ENCODE peak calls at places on chromosomes 7 and 10, in ten cellular contexts. W, B, P, K, G, R, U, E, D and V are unnamed samples.

GRCh38 chr10:9833871-9834454 is 1183.7 kb upstream of the CELF2 start:
- DNase-seq in W (no peak), B (no peak), P (no peak), K (no peak), G (no peak), R (no peak), U (no peak), E (no peak), D (peak), V (peak)

GRCh38 chr7:139271718-139272619 is 40.9 kb downstream of the UBN2 start:
- DNase-seq in W (no peak), B (no peak), P (no peak), K (no peak), G (no peak), R (no peak), U (no peak), E (no peak), D (no peak), V (no peak)

GRCh38 chr10:114118514-114118913 is 55.5 kb downstream of the CCDC186 start:
- DNase-seq in W (no peak), B (no peak), P (no peak), K (no peak), G (no peak), R (no peak), U (no peak), E (no peak), D (no peak), V (no peak)

GRCh38 chr10:129926066-129927055 is 37.7 kb downstream of the EBF3 start:
- DNase-seq in W (no peak), B (no peak), P (no peak), K (no peak), G (no peak), R (no peak), U (no peak), E (no peak), D (no peak), V (no peak)

GRCh38 chr10:14557573-14557972 is 217.1 kb downstream of the FAM107B start:
- DNase-seq in W (no peak), B (no peak), P (no peak), K (no peak), G (no peak), R (no peak), U (no peak), E (no peak), D (no peak), V (no peak)

GRCh38 chr7:48173983-48174382 is 2.7 kb downstream of the ABCA13 start:
- DNase-seq in W (no peak), B (peak), P (no peak), K (peak), G (no peak), R (no peak), U (no peak), E (no peak), D (peak), V (no peak)

GRCh38 chr10:71286521-71287294 is 32.4 kb upstream of the SLC29A3 start:
- DNase-seq in W (no peak), B (no peak), P (no peak), K (no peak), G (no peak), R (no peak), U (no peak), E (no peak), D (no peak), V (no peak)

GRCh38 chr7:51233375-51233774 is 83.2 kb downstream of the COBL start:
- DNase-seq in W (no peak), B (no peak), P (no peak), K (no peak), G (no peak), R (no peak), U (no peak), E (no peak), D (no peak), V (peak)

GRCh38 chr7:30997316-30997715 is 33.6 kb downstream of the GHRHR start:
- DNase-seq in W (no peak), B (peak), P (no peak), K (peak), G (no peak), R (no peak), U (no peak), E (no peak), D (peak), V (no peak)

GRCh38 chr10:62844280-62845011 is 28.3 kb upstream of the EGR2 start:
- DNase-seq in W (no peak), B (no peak), P (no peak), K (no peak), G (no peak), R (no peak), U (no peak), E (no peak), D (peak), V (no peak)

GRCh38 chr10:124419635-124420034 is 912 bp upstream of the OAT start:
- DNase-seq in W (no peak), B (no peak), P (no peak), K (no peak), G (no peak), R (peak), U (no peak), E (no peak), D (no peak), V (no peak)

GRCh38 chr10:124420254-124420653 is 1.5 kb upstream of the OAT start:
- DNase-seq in W (no peak), B (no peak), P (no peak), K (no peak), G (no peak), R (peak), U (no peak), E (no peak), D (no peak), V (no peak)

GRCh38 chr10:124416733-124417132 is 2.0 kb downstream of the OAT start:
- DNase-seq in W (no peak), B (no peak), P (peak), K (peak), G (no peak), R (no peak), U (no peak), E (no peak), D (peak), V (no peak)

GRCh38 chr10:124417846-124418725 is 637 bp downstream of the OAT start:
- DNase-seq in W (peak), B (peak), P (peak), K (peak), G (peak), R (peak), U (peak), E (no peak), D (peak), V (peak)

GRCh38 chr10:124418726-124419501 is at the start of gene OAT:
- DNase-seq in W (peak), B (peak), P (peak), K (peak), G (peak), R (peak), U (peak), E (peak), D (peak), V (peak)
- TF ChIP-seq CTCF in W (peak), B (peak), P (no peak), K (peak), G (peak), R (no peak), U (peak), E (no peak), D (no peak), V (peak)

GRCh38 chr7:25860882-25861228 is 291.1 kb upstream of the NFE2L3 start:
- DNase-seq in W (no peak), B (no peak), P (no peak), K (no peak), G (no peak), R (no peak), U (no peak), E (no peak), D (no peak), V (no peak)
- H3K27ac ChIP-seq in W (no peak), B (no peak), P (no peak), K (no peak), G (no peak), R (no peak), U (peak), E (no peak), D (no peak), V (no peak)

GRCh38 chr10:61398730-61399129 is 54.5 kb downstream of the TMEM26 start:
- DNase-seq in W (no peak), B (no peak), P (no peak), K (peak), G (no peak), R (no peak), U (no peak), E (no peak), D (peak), V (no peak)

GRCh38 chr10:61397175-61397986 is 55.8 kb downstream of the TMEM26 start:
- DNase-seq in W (no peak), B (no peak), P (no peak), K (peak), G (no peak), R (no peak), U (no peak), E (no peak), D (peak), V (no peak)

GRCh38 chr10:61400524-61400923 is 52.7 kb downstream of the TMEM26 start:
- DNase-seq in W (no peak), B (no peak), P (no peak), K (no peak), G (no peak), R (no peak), U (no peak), E (no peak), D (no peak), V (no peak)

GRCh38 chr10:61404771-61405170 is 48.4 kb downstream of the TMEM26 start:
- DNase-seq in W (no peak), B (no peak), P (no peak), K (peak), G (no peak), R (no peak), U (no peak), E (no peak), D (peak), V (no peak)

DNA sequence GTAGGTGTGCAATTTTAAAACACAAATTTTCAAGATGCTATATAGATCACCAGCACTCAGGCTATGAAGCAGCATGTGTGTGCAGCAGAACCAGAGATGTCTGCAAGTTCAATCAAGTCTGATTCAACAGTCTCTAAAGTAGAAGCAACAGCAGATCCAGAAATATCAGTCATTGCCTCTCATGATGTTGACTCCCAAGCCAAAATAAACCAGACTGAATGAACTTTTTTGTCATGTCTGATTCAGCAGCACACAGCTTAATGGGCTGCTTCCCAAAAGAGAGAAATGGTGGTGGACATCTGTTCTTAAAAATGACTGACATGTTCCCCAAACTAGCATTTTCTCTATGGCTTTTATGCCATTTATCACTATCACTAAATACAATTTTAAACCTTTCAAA is 53.8 kb downstream of the TMEM26 start:
- DNase-seq in W (no peak), B (peak), P (no peak), K (peak), G (no peak), R (no peak), U (no peak), E (no peak), D (peak), V (no peak)
- TF ChIP-seq CTCF in W (no peak), B (no peak), P (no peak), K (no peak), G (no peak), R (no peak), U (no peak), E (no peak), D (no peak), V (no peak)

DNA sequence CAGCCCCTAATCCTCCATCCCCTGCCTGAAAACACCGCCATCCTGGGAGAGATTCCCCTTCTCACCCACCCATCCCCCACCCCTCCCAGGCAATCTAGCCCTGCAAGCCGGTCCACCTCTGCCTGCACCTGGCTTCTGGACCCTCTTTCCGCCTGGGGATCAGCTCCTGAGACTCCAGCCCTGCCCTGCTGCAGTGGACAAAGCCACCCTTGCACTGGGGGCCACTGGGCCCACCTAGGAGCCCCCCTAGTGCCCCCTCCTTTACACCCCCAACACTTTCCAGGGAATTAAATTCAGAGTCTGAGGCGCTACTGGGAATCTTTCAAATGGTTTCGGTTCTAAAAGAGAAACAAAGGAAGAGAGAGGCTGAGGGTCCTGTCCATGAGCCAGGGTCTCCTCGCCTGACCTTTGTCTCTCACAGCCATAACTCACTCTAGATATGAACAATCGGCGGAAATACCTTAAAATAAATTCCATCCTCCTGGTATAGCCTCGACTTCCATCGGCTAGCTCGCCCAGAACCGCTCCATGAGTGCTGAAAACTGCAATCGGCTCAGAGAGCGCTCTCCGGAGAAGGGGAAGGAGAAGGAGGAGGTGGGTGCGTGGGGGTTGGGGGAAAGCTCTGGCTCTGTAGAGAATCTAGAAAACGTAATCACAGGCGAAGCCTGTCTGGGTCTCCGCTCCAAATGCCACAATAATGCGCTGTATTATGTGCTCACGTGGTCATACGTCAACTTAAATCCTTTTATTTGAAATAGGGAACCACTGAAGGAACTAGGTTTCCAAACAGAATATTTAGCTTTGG is 12.7 kb downstream of the HOXA4 start:
- DNase-seq in W (no peak), B (no peak), P (no peak), K (peak), G (no peak), R (no peak), U (no peak), E (no peak), D (peak), V (no peak)
- H3K27ac ChIP-seq in W (peak), B (no peak), P (no peak), K (peak), G (no peak), R (peak), U (no peak), E (peak), D (peak), V (no peak)

GRCh38 chr7:102285541-102286236 is 979 bp upstream of the SH2B2 start:
- DNase-seq in W (no peak), B (no peak), P (no peak), K (no peak), G (no peak), R (no peak), U (no peak), E (no peak), D (no peak), V (peak)

GRCh38 chr7:102287082-102287464 is 405 bp downstream of the SH2B2 start:
- DNase-seq in W (no peak), B (no peak), P (no peak), K (no peak), G (no peak), R (peak), U (no peak), E (no peak), D (no peak), V (no peak)

GRCh38 chr7:102284891-102285540 is 1.7 kb upstream of the SH2B2 start:
- DNase-seq in W (no peak), B (no peak), P (no peak), K (no peak), G (peak), R (peak), U (peak), E (no peak), D (no peak), V (no peak)

GRCh38 chr7:102287465-102288146 is 938 bp downstream of the SH2B2 start:
- DNase-seq in W (no peak), B (no peak), P (peak), K (no peak), G (peak), R (peak), U (peak), E (no peak), D (no peak), V (peak)

DNA sequence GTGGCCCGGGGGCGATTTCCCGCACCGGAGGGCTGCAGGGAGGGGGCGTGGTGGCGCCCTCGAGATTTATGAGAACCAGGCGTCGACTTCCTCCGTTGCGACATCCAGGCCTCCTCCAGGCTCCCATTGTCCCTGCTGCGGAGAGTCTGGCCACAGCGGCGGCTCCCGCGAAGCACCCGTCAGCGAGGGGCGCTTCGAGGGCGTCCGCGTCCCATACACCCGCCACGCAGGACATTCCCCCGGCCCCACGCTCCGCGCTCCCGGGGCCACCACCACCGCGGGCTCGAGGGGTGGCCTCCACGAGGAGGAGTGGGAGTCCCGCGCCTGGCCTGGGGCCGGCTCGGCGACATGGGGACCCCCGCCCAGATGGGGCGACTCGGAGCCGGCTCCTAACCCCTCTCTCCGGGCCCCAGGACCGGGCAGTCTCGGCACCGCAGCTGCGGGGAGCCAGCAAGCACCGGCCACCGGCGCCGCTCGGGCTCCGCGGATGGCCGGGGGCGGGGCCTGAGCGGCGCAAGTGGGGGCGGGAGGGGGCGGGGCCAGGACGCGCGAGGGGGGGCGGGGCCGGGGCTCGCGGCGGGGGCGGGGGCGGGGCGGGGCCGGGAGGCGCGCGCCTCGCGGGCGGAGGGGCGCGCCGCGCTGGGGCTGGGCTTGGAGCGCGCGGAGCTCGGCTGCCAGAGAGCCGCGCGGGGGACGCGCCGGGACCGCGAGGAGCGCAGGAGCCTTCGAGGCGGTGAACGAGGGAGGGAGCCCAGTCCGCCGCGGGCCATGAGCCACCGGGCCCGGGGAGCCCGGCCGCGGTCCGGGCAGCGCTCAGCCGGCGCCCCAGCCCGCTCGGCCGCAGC is at the start of gene SH2B2:
- DNase-seq in W (peak), B (peak), P (peak), K (peak), G (peak), R (peak), U (peak), E (no peak), D (peak), V (peak)
- TF ChIP-seq CTCF in W (no peak), B (no peak), P (no peak), K (peak), G (no peak), R (no peak), U (no peak), E (no peak), D (no peak), V (no peak)